ENCODE peak calls at places on chromosome 18, in nine cellular contexts. One of them, this sample, is unnamed.
A peak's percentile ranks its signal among the peaks of the same experiment; 100 is the strongest.

GRCh38 chr18:76275913-76276312 is 219.1 kb downstream of the ZNF516 start:
- DNase-seq in naive thymus-derived CD4-positive, alpha-beta T cell: no peak
- DNase-seq in endothelial cell of umbilical vein: no peak
- DNase-seq in AG09309: no peak
- DNase-seq in epithelial cell of esophagus: no peak
- DNase-seq in IMR-90: no peak
- DNase-seq in lower lobe of right lung: no peak
- DNase-seq in SK-N-SH: no peak
- DNase-seq in bronchial epithelial cell: peak; percentile 17
- DNase-seq in this sample: no peak

GRCh38 chr18:27250471-27250870 is 65.4 kb upstream of the CHST9 start:
- DNase-seq in IMR-90: no peak
- DNase-seq in AG09309: no peak
- DNase-seq in SK-N-SH: no peak
- DNase-seq in naive thymus-derived CD4-positive, alpha-beta T cell: no peak
- DNase-seq in lower lobe of right lung: no peak
- DNase-seq in endothelial cell of umbilical vein: no peak
- DNase-seq in epithelial cell of esophagus: no peak
- DNase-seq in bronchial epithelial cell: no peak
- DNase-seq in this sample: no peak

GRCh38 chr18:58213445-58213844 is 169.4 kb downstream of the NEDD4L start:
- DNase-seq in IMR-90: peak; percentile 93
- DNase-seq in epithelial cell of esophagus: peak; percentile 89
- DNase-seq in SK-N-SH: no peak
- DNase-seq in bronchial epithelial cell: peak; percentile 93
- DNase-seq in AG09309: peak; percentile 70
- DNase-seq in endothelial cell of umbilical vein: no peak
- DNase-seq in lower lobe of right lung: no peak
- DNase-seq in naive thymus-derived CD4-positive, alpha-beta T cell: no peak
- DNase-seq in this sample: no peak

GRCh38 chr18:32326450-32327309 is 136.8 kb downstream of the MEP1B start:
- DNase-seq in bronchial epithelial cell: no peak
- DNase-seq in SK-N-SH: no peak
- DNase-seq in naive thymus-derived CD4-positive, alpha-beta T cell: no peak
- DNase-seq in IMR-90: peak; percentile 55
- DNase-seq in AG09309: no peak
- DNase-seq in endothelial cell of umbilical vein: no peak
- DNase-seq in lower lobe of right lung: no peak
- DNase-seq in epithelial cell of esophagus: no peak
- DNase-seq in this sample: no peak

GRCh38 chr18:31050635-31051034 is 8.1 kb upstream of the DSC3 start:
- DNase-seq in bronchial epithelial cell: peak; percentile 53
- DNase-seq in IMR-90: no peak
- DNase-seq in SK-N-SH: no peak
- DNase-seq in epithelial cell of esophagus: peak; percentile 68
- DNase-seq in AG09309: no peak
- DNase-seq in lower lobe of right lung: no peak
- DNase-seq in endothelial cell of umbilical vein: no peak
- DNase-seq in naive thymus-derived CD4-positive, alpha-beta T cell: no peak
- DNase-seq in this sample: no peak

GRCh38 chr18:73366713-73367112 is 498.9 kb upstream of the NETO1 start:
- DNase-seq in endothelial cell of umbilical vein: no peak
- DNase-seq in bronchial epithelial cell: no peak
- DNase-seq in AG09309: no peak
- DNase-seq in IMR-90: peak; percentile 81
- DNase-seq in SK-N-SH: no peak
- DNase-seq in epithelial cell of esophagus: no peak
- DNase-seq in lower lobe of right lung: no peak
- DNase-seq in naive thymus-derived CD4-positive, alpha-beta T cell: no peak
- DNase-seq in this sample: no peak

GRCh38 chr18:48589797-48590519 is 51.1 kb downstream of the CTIF start:
- DNase-seq in IMR-90: no peak
- DNase-seq in lower lobe of right lung: no peak
- DNase-seq in naive thymus-derived CD4-positive, alpha-beta T cell: no peak
- DNase-seq in AG09309: no peak
- DNase-seq in bronchial epithelial cell: no peak
- DNase-seq in epithelial cell of esophagus: no peak
- DNase-seq in SK-N-SH: peak; percentile 74
- DNase-seq in endothelial cell of umbilical vein: no peak
- DNase-seq in this sample: no peak

GRCh38 chr18:58753976-58754375 is 82.7 kb downstream of the MALT1 start:
- DNase-seq in naive thymus-derived CD4-positive, alpha-beta T cell: no peak
- DNase-seq in bronchial epithelial cell: peak; percentile 66
- DNase-seq in SK-N-SH: no peak
- DNase-seq in endothelial cell of umbilical vein: no peak
- DNase-seq in epithelial cell of esophagus: peak; percentile 57
- DNase-seq in AG09309: no peak
- DNase-seq in lower lobe of right lung: no peak
- DNase-seq in IMR-90: peak; percentile 38
- DNase-seq in this sample: no peak

GRCh38 chr18:36901277-36901701 is 72.4 kb downstream of the KIAA1328 start:
- DNase-seq in AG09309: no peak
- DNase-seq in endothelial cell of umbilical vein: peak; percentile 80
- DNase-seq in lower lobe of right lung: no peak
- DNase-seq in naive thymus-derived CD4-positive, alpha-beta T cell: no peak
- DNase-seq in epithelial cell of esophagus: no peak
- DNase-seq in bronchial epithelial cell: no peak
- DNase-seq in IMR-90: peak; percentile 24
- DNase-seq in SK-N-SH: no peak
- DNase-seq in this sample: no peak

GRCh38 chr18:67726882-67727281 is 210.4 kb upstream of the DSEL start:
- DNase-seq in naive thymus-derived CD4-positive, alpha-beta T cell: no peak
- DNase-seq in SK-N-SH: no peak
- DNase-seq in IMR-90: no peak
- DNase-seq in bronchial epithelial cell: no peak
- DNase-seq in lower lobe of right lung: no peak
- DNase-seq in endothelial cell of umbilical vein: no peak
- DNase-seq in AG09309: no peak
- DNase-seq in epithelial cell of esophagus: no peak
- DNase-seq in this sample: no peak

GRCh38 chr18:40841473-40841872 is 1113.6 kb upstream of the PIK3C3 start:
- DNase-seq in endothelial cell of umbilical vein: no peak
- DNase-seq in SK-N-SH: no peak
- DNase-seq in epithelial cell of esophagus: peak; percentile 35
- DNase-seq in AG09309: no peak
- DNase-seq in IMR-90: peak; percentile 74
- DNase-seq in lower lobe of right lung: no peak
- DNase-seq in bronchial epithelial cell: peak; percentile 60
- DNase-seq in naive thymus-derived CD4-positive, alpha-beta T cell: no peak
- DNase-seq in this sample: peak; percentile 2

GRCh38 chr18:63552581-63552980 is 10.4 kb downstream of the SERPINB12 start:
- DNase-seq in AG09309: no peak
- DNase-seq in epithelial cell of esophagus: no peak
- DNase-seq in SK-N-SH: no peak
- DNase-seq in lower lobe of right lung: no peak
- DNase-seq in naive thymus-derived CD4-positive, alpha-beta T cell: no peak
- DNase-seq in endothelial cell of umbilical vein: no peak
- DNase-seq in IMR-90: no peak
- DNase-seq in bronchial epithelial cell: no peak
- DNase-seq in this sample: no peak

GRCh38 chr18:63545094-63545493 is 2.9 kb downstream of the SERPINB12 start:
- DNase-seq in bronchial epithelial cell: no peak
- DNase-seq in SK-N-SH: no peak
- DNase-seq in lower lobe of right lung: no peak
- DNase-seq in naive thymus-derived CD4-positive, alpha-beta T cell: no peak
- DNase-seq in epithelial cell of esophagus: no peak
- DNase-seq in endothelial cell of umbilical vein: no peak
- DNase-seq in IMR-90: no peak
- DNase-seq in AG09309: no peak
- DNase-seq in this sample: no peak

GRCh38 chr18:63551769-63552168 is 9.6 kb downstream of the SERPINB12 start:
- DNase-seq in epithelial cell of esophagus: no peak
- DNase-seq in SK-N-SH: no peak
- DNase-seq in endothelial cell of umbilical vein: no peak
- DNase-seq in bronchial epithelial cell: no peak
- DNase-seq in lower lobe of right lung: no peak
- DNase-seq in naive thymus-derived CD4-positive, alpha-beta T cell: no peak
- DNase-seq in IMR-90: no peak
- DNase-seq in AG09309: no peak
- DNase-seq in this sample: no peak

GRCh38 chr18:63553117-63553516 is 10.9 kb downstream of the SERPINB12 start:
- DNase-seq in lower lobe of right lung: no peak
- DNase-seq in AG09309: peak; percentile 92
- DNase-seq in bronchial epithelial cell: peak; percentile 96
- DNase-seq in naive thymus-derived CD4-positive, alpha-beta T cell: no peak
- DNase-seq in IMR-90: peak; percentile 62
- DNase-seq in epithelial cell of esophagus: peak; percentile 98
- DNase-seq in SK-N-SH: no peak
- DNase-seq in endothelial cell of umbilical vein: no peak
- DNase-seq in this sample: peak; percentile 17

DNA sequence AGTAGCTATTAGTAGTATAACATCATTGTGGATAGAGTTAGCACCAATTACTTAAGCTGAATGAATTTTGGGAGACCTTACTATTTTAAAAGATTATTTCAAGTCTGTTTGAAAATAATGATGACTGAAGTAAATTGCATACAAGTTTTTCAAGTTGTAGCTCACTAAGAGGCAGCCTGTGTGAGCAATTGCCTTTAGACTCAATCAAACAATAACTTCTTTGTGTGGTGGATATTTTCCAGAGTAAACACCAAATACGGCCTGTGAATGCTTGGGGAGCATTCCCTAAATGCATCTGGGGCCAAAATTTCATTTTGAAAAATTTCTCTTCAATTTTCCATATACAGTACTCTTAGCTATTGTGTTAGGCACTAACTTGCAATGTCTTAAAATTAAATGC is 7.9 kb downstream of the SERPINB12 start:
- DNase-seq in endothelial cell of umbilical vein: no peak
- DNase-seq in IMR-90: no peak
- DNase-seq in epithelial cell of esophagus: peak; percentile 44
- DNase-seq in naive thymus-derived CD4-positive, alpha-beta T cell: no peak
- DNase-seq in lower lobe of right lung: no peak
- DNase-seq in AG09309: no peak
- DNase-seq in bronchial epithelial cell: peak; percentile 21
- DNase-seq in SK-N-SH: no peak
- DNase-seq in this sample: no peak
- H3K4me3 ChIP-seq in endothelial cell of umbilical vein: no peak overlapping the region
- H3K4me3 ChIP-seq in IMR-90: no peak overlapping the region
- H3K4me3 ChIP-seq in epithelial cell of esophagus: no peak overlapping the region
- H3K4me3 ChIP-seq in naive thymus-derived CD4-positive, alpha-beta T cell: no peak overlapping the region
- H3K4me3 ChIP-seq in lower lobe of right lung: no peak overlapping the region
- H3K4me3 ChIP-seq in AG09309: no peak overlapping the region
- H3K4me3 ChIP-seq in bronchial epithelial cell: no peak overlapping the region
- H3K4me3 ChIP-seq in SK-N-SH: no peak overlapping the region
- H3K4me3 ChIP-seq in this sample: no peak overlapping the region

DNA sequence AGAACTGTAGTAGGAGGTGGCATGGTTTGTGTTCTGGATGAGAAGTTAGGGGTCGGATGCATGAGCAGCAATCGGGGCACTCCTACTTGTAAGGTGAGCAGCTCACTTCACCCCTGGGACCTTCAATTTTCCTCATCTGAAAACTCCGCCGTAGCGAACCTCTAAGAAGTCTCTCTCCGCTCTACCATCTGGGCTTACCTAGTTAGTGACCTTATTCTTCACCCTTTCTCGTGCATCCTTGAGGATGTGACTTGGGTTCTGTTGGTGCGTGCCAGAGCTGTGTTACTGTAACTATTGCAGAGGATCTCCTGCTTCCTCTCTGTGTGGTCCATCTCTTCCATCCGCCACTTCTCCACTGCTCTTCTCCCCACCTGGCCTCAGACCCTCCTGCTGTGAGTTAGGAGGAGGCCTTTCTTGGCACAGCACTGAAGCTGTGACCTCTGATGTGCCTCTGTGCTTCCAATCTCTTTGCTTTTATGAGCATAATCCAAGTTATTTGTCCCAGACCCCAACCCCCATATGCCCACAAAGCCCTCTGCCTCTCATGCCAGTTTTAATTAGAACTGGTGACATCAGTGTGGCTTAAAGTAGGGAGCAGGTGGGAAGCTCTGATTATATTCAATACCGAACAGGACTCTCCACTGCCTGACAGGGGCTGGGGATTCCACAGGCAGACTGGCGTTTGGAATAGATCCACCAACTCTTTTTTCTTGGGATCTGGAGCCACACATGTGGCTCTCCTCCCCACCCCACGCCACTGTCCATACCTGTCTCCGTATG is 178.4 kb downstream of the BCL2 start:
- DNase-seq in endothelial cell of umbilical vein: no peak
- DNase-seq in IMR-90: no peak
- DNase-seq in bronchial epithelial cell: no peak
- DNase-seq in AG09309: no peak
- DNase-seq in naive thymus-derived CD4-positive, alpha-beta T cell: no peak
- DNase-seq in SK-N-SH: no peak
- DNase-seq in epithelial cell of esophagus: no peak
- DNase-seq in lower lobe of right lung: no peak
- DNase-seq in this sample: no peak
- H3K4me3 ChIP-seq in endothelial cell of umbilical vein: no peak overlapping the region
- H3K4me3 ChIP-seq in IMR-90: no peak overlapping the region
- H3K4me3 ChIP-seq in bronchial epithelial cell: no peak overlapping the region
- H3K4me3 ChIP-seq in AG09309: no peak overlapping the region
- H3K4me3 ChIP-seq in naive thymus-derived CD4-positive, alpha-beta T cell: no peak overlapping the region
- H3K4me3 ChIP-seq in SK-N-SH: no peak overlapping the region
- H3K4me3 ChIP-seq in epithelial cell of esophagus: no peak overlapping the region
- H3K4me3 ChIP-seq in lower lobe of right lung: no peak overlapping the region
- H3K4me3 ChIP-seq in this sample: no peak overlapping the region

DNA sequence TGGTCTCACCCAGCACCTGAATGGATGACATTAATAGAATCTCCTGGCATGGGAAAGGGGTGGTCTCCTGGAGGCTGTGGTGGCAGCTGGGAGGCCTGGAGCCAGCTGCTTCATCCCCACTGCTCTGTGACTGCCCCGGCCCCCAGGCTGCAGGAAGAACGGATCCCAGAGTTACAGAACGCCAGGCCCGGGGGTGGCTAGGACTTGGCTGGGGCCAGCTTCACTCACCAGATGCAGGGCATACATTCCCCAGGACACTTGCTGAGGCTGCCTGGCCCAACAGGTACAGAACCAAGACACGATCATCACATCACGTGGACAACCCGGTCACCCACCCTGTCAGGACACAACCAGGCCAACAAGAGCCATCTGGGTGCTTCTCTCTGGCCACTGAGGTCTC is 178.6 kb upstream of the SALL3 start:
- DNase-seq in epithelial cell of esophagus: no peak
- DNase-seq in endothelial cell of umbilical vein: no peak
- DNase-seq in SK-N-SH: no peak
- DNase-seq in bronchial epithelial cell: no peak
- DNase-seq in naive thymus-derived CD4-positive, alpha-beta T cell: no peak
- DNase-seq in IMR-90: no peak
- DNase-seq in lower lobe of right lung: no peak
- DNase-seq in AG09309: no peak
- DNase-seq in this sample: no peak
- H3K4me3 ChIP-seq in epithelial cell of esophagus: no peak overlapping the region
- H3K4me3 ChIP-seq in endothelial cell of umbilical vein: no peak overlapping the region
- H3K4me3 ChIP-seq in SK-N-SH: no peak overlapping the region
- H3K4me3 ChIP-seq in bronchial epithelial cell: no peak overlapping the region
- H3K4me3 ChIP-seq in naive thymus-derived CD4-positive, alpha-beta T cell: no peak overlapping the region
- H3K4me3 ChIP-seq in IMR-90: no peak overlapping the region
- H3K4me3 ChIP-seq in lower lobe of right lung: no peak overlapping the region
- H3K4me3 ChIP-seq in AG09309: no peak overlapping the region
- H3K4me3 ChIP-seq in this sample: no peak overlapping the region

DNA sequence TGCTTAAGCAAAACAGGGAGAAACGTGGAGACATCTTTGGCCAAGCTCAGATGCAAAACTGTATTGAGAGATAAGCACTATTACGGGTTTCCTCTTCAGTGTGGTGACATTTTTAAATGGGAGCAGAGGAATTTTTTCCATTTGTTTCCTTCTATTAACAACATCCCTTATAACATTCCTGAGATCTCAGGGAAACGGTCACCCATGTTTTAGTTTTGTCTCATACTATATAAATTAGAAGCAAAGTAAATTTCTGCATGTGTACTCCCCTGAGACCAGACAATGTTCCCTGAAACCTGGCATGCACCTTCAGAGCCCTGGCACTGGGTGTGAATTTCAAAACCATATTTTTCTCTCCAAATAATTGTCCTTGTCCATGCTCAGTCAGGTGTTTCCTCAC is 57.6 kb upstream of the RNF152 start:
- DNase-seq in endothelial cell of umbilical vein: peak; percentile 73
- DNase-seq in IMR-90: no peak
- DNase-seq in naive thymus-derived CD4-positive, alpha-beta T cell: no peak
- DNase-seq in bronchial epithelial cell: no peak
- DNase-seq in SK-N-SH: no peak
- DNase-seq in epithelial cell of esophagus: no peak
- DNase-seq in AG09309: no peak
- DNase-seq in lower lobe of right lung: no peak
- DNase-seq in this sample: no peak
- H3K4me3 ChIP-seq in endothelial cell of umbilical vein: no peak overlapping the region
- H3K4me3 ChIP-seq in IMR-90: no peak overlapping the region
- H3K4me3 ChIP-seq in naive thymus-derived CD4-positive, alpha-beta T cell: no peak overlapping the region
- H3K4me3 ChIP-seq in bronchial epithelial cell: no peak overlapping the region
- H3K4me3 ChIP-seq in SK-N-SH: no peak overlapping the region
- H3K4me3 ChIP-seq in epithelial cell of esophagus: no peak overlapping the region
- H3K4me3 ChIP-seq in AG09309: no peak overlapping the region
- H3K4me3 ChIP-seq in lower lobe of right lung: no peak overlapping the region
- H3K4me3 ChIP-seq in this sample: no peak overlapping the region

This sample was measured in HFF-Myc.